ENCODE peak calls at places on chromosomes 4 and X, in six cellular contexts. C, I, Q, W, U and P are unnamed samples.

GRCh38 chr4:14155803-14156202 is 528.3 kb upstream of the BOD1L1 start:
- DNase-seq in C (no peak), I (peak), Q (no peak), W (no peak), U (no peak), P (no peak)

GRCh38 chrX:79556750-79557149 is 189.6 kb upstream of the ITM2A start:
- DNase-seq in C (no peak), I (no peak), Q (no peak), W (no peak), U (no peak), P (no peak)

GRCh38 chr4:145130788-145131398 is 32.8 kb downstream of the ABCE1 start:
- DNase-seq in C (no peak), I (peak), Q (peak), W (no peak), U (no peak), P (no peak)

GRCh38 chrX:23773601-23774175 is 9.3 kb upstream of the SAT1 start:
- DNase-seq in C (no peak), I (no peak), Q (no peak), W (no peak), U (no peak), P (no peak)

GRCh38 chr4:110663738-110664444 is 41.0 kb upstream of the PITX2 start:
- DNase-seq in C (no peak), I (peak), Q (no peak), W (no peak), U (no peak), P (no peak)

GRCh38 chrX:101257448-101258259 is 33.5 kb downstream of the TAF7L start:
- DNase-seq in C (no peak), I (peak), Q (no peak), W (no peak), U (no peak), P (peak)

GRCh38 chr4:164446516-164446915 is 307.4 kb upstream of the SMIM31 start:
- DNase-seq in C (no peak), I (no peak), Q (peak), W (no peak), U (no peak), P (no peak)

GRCh38 chrX:9131066-9131465 is 97.1 kb upstream of the FAM9B start:
- DNase-seq in C (no peak), I (no peak), Q (peak), W (no peak), U (no peak), P (no peak)

GRCh38 chrX:151973851-151974335 is 583 bp downstream of the GABRE start:
- DNase-seq in C (no peak), I (peak), Q (peak), W (no peak), U (peak), P (peak)

GRCh38 chrX:3576886-3577516 is 136.4 kb downstream of the PRKX start:
- DNase-seq in C (no peak), I (peak), Q (no peak), W (no peak), U (no peak), P (no peak)

GRCh38 chr4:109025471-109026076 is 262.7 kb upstream of the ETNPPL start:
- DNase-seq in C (no peak), I (no peak), Q (no peak), W (no peak), U (no peak), P (no peak)

GRCh38 chr4:140049924-140050681 is 103.9 kb downstream of the MAML3 start:
- DNase-seq in C (peak), I (peak), Q (peak), W (no peak), U (no peak), P (peak)

GRCh38 chrX:133005038-133005437 is 46.6 kb upstream of the HS6ST2 start:
- DNase-seq in C (peak), I (peak), Q (peak), W (no peak), U (no peak), P (peak)

GRCh38 chrX:72536542-72536941 is 36.1 kb downstream of the HDAC8 start:
- DNase-seq in C (no peak), I (peak), Q (no peak), W (no peak), U (no peak), P (no peak)

GRCh38 chr4:10115657-10116624 is 658 bp downstream of the WDR1 start:
- DNase-seq in C (peak), I (peak), Q (peak), W (peak), U (peak), P (peak)

GRCh38 chr4:110196206-110196870 is 2.1 kb downstream of the ELOVL6 start:
- DNase-seq in C (peak), I (peak), Q (peak), W (peak), U (peak), P (peak)

GRCh38 chr4:11367371-11367770 is 61.3 kb downstream of the HS3ST1 start:
- DNase-seq in C (peak), I (peak), Q (peak), W (peak), U (peak), P (peak)

GRCh38 chr4:76306882-76307669 is 543 bp downstream of the STBD1 start:
- DNase-seq in C (peak), I (peak), Q (peak), W (peak), U (peak), P (peak)

GRCh38 chr4:149999485-150000074 is 78.7 kb upstream of the DCLK2 start:
- DNase-seq in C (peak), I (peak), Q (peak), W (peak), U (no peak), P (peak)

GRCh38 chr4:121139533-121140222 is 24.4 kb downstream of the TNIP3 start:
- DNase-seq in C (no peak), I (peak), Q (peak), W (no peak), U (no peak), P (no peak)

GRCh38 chr4:155005395-155006087 is 202.9 kb upstream of the NPY2R start:
- DNase-seq in C (no peak), I (peak), Q (peak), W (no peak), U (no peak), P (peak)

GRCh38 chrX:57155171-57155570 is 18.0 kb upstream of the SPIN2A start:
- DNase-seq in C (no peak), I (no peak), Q (peak), W (no peak), U (no peak), P (no peak)

GRCh38 chr4:7597281-7597680 is 162.6 kb upstream of the PSAPL1 start:
- DNase-seq in C (no peak), I (no peak), Q (no peak), W (no peak), U (no peak), P (no peak)

GRCh38 chr4:30719363-30720020 is 677 bp upstream of the PCDH7 start:
- DNase-seq in C (peak), I (peak), Q (peak), W (peak), U (peak), P (peak)

GRCh38 chrX:81259714-81260395 is 58.0 kb downstream of the SH3BGRL start:
- DNase-seq in C (no peak), I (peak), Q (peak), W (no peak), U (no peak), P (peak)

GRCh38 chr4:54516556-54517215 is 141.1 kb upstream of the KIT start:
- DNase-seq in C (no peak), I (peak), Q (peak), W (peak), U (no peak), P (peak)

GRCh38 chr4:158253350-158253980 is 43.2 kb downstream of the TMEM144 start:
- DNase-seq in C (peak), I (peak), Q (peak), W (peak), U (no peak), P (peak)

GRCh38 chr4:95141376-95141775 is 383.6 kb downstream of the BMPR1B start:
- DNase-seq in C (no peak), I (no peak), Q (peak), W (no peak), U (no peak), P (no peak)

GRCh38 chr4:184853385-184853784 is 27.6 kb upstream of the ACSL1 start:
- DNase-seq in C (no peak), I (no peak), Q (no peak), W (no peak), U (no peak), P (no peak)
- H3K4me3 ChIP-seq in C (no peak), I (no peak), Q (no peak), W (no peak), U (no peak), P (no peak)

DNA sequence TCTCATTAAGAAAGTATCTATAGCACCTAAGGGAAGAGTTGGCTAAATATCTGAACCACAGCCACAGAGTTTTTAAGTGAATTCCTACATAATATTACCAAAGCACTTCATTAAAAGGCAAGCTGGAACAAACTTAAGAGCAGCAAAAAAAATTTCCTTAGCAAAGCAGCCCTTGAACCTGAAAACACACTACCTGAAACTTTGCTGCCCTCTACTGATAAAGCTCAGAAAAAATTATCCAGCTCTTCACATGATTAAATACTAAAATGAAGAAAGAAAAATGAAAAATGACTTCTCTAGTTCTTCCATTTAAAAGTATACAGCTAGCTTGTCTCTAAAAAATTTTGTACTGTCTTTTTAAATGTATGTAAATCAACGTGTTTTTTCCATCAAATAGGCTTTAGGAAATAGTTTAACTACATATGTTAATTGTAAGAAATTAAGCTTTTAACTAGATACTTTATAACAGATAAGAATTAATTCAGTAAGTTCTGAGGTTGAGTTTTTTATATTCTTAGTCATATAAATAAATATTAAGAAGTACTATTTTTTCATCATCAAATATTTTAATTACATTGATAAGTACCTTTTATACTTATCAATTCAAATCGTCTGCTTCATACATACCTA is 156.1 kb downstream of the STPG2 start:
- DNase-seq in C (peak), I (peak), Q (peak), W (no peak), U (no peak), P (peak)
- TF ChIP-seq CTCF in C (peak), I (peak), Q (peak), W (no peak), U (no peak), P (peak)

GRCh38 chr4:87530868-87531267 is 1.7 kb upstream of the SPARCL1 start:
- DNase-seq in C (no peak), I (peak), Q (peak), W (peak), U (peak), P (peak)
- H3K4me3 ChIP-seq in C (no peak), I (no peak), Q (no peak), W (peak), U (peak), P (no peak)

DNA sequence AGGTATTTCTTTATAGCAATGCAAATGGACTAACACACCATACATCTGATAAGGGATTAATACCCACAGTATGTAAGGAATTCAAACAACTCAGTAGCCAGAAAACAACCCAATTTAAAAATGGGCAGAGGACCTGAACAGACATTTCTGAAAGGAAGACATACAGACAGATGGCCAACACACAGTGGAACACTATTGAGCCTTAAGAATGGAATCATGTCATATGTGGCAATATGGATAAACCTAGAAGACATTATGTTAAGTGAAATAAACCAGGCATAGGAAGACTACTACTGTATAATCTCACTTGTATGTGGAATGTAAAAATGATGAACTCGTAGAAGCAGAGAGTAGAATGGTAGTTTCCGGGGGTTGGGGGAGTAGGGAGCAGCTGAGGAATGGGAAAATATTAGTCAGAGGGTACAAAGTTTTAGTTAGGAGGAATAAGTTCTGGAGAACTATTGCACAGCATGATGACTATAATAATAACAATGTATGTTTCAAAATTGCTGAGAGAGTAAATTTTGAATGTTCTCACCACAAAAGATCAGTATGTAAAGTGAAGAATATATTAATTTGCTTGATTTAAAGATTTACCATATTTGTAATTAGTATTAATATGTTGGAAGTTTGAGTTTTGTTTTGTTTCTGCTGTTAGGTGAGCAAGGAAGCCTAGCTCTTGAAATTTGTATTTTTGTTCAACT is 25.2 kb downstream of the WDR44 start:
- DNase-seq in C (no peak), I (peak), Q (no peak), W (no peak), U (no peak), P (peak)
- TF ChIP-seq CTCF in C (no peak), I (no peak), Q (no peak), W (no peak), U (no peak), P (no peak)

DNA sequence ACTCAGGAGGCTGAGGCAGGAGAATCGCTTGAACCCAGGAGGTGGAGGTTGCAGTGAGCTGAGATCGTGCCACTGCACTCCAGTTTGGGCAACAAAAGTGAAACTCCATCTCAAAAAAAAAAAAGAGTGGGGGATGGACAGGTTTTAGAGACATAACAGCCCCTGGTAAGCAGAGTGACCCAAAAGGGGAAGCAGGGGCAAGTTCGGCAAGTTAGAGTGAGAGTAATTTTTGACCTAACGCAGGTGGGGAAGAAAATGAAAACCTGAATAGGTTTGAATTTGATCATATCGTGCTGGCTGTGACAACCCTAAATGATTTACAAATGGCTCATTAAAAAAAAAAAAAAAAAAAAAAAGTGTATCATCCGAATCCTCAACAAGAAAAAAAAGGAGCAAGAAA is 25.7 kb upstream of the TMEM131L start:
- DNase-seq in C (no peak), I (no peak), Q (no peak), W (no peak), U (no peak), P (no peak)
- H3K4me3 ChIP-seq in C (no peak), I (no peak), Q (no peak), W (no peak), U (no peak), P (no peak)

DNA sequence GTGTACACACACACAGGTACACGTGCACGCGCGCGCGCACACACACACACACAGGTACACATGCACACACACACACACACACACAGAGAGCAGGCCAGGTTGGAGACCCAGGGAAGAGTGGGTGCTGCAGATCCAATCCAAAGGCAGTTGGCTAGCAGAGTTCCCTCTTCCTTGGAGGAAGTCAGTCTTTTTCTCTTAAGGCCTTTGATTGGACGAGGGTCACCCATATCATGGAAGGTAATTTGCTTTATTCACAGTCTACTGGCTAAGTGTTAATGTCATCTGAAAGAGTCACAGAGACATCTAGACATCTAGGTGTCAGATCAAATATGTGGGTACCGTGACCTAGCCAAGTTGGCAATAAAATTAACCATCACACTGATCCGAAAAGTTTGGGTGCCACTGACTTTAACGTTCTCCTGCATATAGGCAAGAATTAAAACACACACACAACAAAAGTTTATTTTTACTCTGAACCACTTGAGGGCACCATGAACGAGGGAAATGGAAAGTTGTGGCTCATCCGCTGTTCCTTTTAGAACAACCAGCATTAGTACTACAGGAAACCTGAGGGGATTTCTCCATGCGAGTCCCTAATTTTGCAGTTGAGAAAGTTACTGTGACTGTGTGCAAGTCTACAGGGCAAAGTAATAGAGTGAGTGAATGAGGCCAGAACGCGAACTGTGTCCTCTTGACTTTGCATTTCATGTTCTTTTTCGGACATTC is 66.0 kb upstream of the STOX2 start:
- DNase-seq in C (peak), I (peak), Q (peak), W (no peak), U (no peak), P (peak)
- TF ChIP-seq CTCF in C (peak), I (no peak), Q (peak), W (peak), U (no peak), P (peak)

DNA sequence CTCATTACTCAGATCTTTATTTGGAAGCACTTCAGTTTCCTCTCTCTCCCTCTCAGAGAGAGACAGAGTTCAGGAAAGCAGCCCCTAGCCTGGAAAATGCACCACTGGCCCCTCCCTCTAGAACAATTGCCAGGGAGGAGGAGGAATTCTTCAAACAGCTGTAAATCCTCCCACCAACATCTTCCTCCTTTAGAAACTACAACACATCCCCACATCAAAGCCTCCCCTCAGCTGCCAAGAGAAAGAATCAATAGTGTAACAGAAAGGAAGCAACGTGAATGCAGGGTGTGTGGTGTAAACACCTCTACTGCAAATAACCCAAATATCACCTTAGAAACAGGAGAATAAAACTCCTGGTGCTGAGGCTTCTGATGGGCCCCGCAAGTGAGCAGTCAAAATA is 249.9 kb upstream of the GATB start:
- DNase-seq in C (peak), I (peak), Q (no peak), W (no peak), U (no peak), P (no peak)
- H3K4me3 ChIP-seq in C (no peak), I (no peak), Q (no peak), W (no peak), U (no peak), P (no peak)

DNA sequence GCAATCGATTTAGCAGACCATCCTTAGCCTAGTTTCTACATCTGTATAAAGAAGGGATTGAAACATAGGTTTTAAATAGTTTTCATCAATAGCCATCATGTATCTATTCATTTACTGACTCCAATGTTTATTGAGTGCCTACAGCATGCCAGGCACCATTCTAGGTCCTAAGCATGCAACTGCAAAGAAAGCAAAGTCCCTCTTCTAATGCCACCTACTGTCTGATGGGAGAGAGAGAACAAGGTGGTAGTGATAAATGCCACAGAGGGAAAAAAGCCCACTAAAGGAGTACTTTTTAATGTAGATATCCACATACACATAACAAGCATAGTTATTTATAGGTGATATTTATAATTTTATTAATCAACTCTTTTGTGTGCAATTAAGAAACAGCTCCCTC is 67.6 kb upstream of the PPARGC1A start:
- DNase-seq in C (no peak), I (no peak), Q (no peak), W (no peak), U (no peak), P (no peak)
- TF ChIP-seq CTCF in C (no peak), I (no peak), Q (peak), W (no peak), U (no peak), P (no peak)